ENCODE peak calls at places on chromosomes 11 and 22, in eight cellular contexts. R, M, F, S, W, Z, L and T are unnamed samples.

GRCh38 chr22:20437253-20438065 is at the start of gene SCARF2:
- DNase-seq in F (no peak), Z (peak; percentile 72), S (no peak), R (peak; percentile 79), W (peak; percentile 65), M (no peak), L (no peak), T (peak; percentile 58)

GRCh38 chr11:28366549-28367341 is 258.6 kb downstream of the METTL15 start:
- DNase-seq in S (no peak), R (peak; percentile 92), Z (no peak), L (no peak), M (no peak), W (no peak), F (peak; percentile 13), T (no peak)

GRCh38 chr11:105588001-105588400 is 21.9 kb upstream of the GRIA4 start:
- DNase-seq in W (no peak), R (peak; percentile 6), L (peak; percentile 45), F (no peak), Z (no peak), M (no peak), S (no peak), T (no peak)

GRCh38 chr11:106480581-106481185 is 403.2 kb downstream of the AASDHPPT start:
- DNase-seq in L (no peak), W (no peak), M (no peak), F (no peak), Z (no peak), S (no peak), R (peak; percentile 38), T (no peak)

GRCh38 chr11:69138265-69138664 is 17.5 kb upstream of the SMIM38 start:
- DNase-seq in W (no peak), S (peak; percentile 10), Z (no peak), L (no peak), R (peak; percentile 72), M (peak; percentile 64), F (peak; percentile 36), T (no peak)

GRCh38 chr11:24386551-24387404 is 110.1 kb upstream of the LUZP2 start:
- DNase-seq in Z (no peak), F (no peak), R (peak; percentile 57), W (no peak), L (no peak), S (no peak), M (peak; percentile 7), T (no peak)

GRCh38 chr22:46357711-46358505 is 22.4 kb downstream of the TRMU start:
- DNase-seq in R (no peak), L (no peak), Z (no peak), F (no peak), W (no peak), S (no peak), M (no peak), T (no peak)

GRCh38 chr11:47426062-47426956 is at the start of gene PSMC3:
- DNase-seq in M (peak; percentile 99), Z (peak; percentile 99), F (peak; percentile 80), R (peak; percentile 98), W (peak; percentile 96), S (peak; percentile 64), L (peak; percentile 64), T (peak; percentile 100)

GRCh38 chr11:61007383-61007970 is 36.0 kb downstream of the CD6 start:
- DNase-seq in F (no peak), W (no peak), R (no peak), L (no peak), M (peak; percentile 49), S (no peak), Z (peak; percentile 28), T (no peak)

GRCh38 chr11:131977231-131977630 is 606.8 kb downstream of the NTM start:
- DNase-seq in W (no peak), L (peak; percentile 4), M (no peak), Z (no peak), R (peak; percentile 18), S (peak; percentile 74), F (peak; percentile 41), T (no peak)

GRCh38 chr11:18457435-18457834 is 1.8 kb downstream of the LDHAL6A start:
- DNase-seq in M (no peak), L (no peak), S (no peak), W (no peak), Z (no peak), F (peak; percentile 31), R (peak; percentile 16), T (no peak)

GRCh38 chr11:86632499-86633269 is 39.7 kb downstream of the ME3 start:
- DNase-seq in F (peak; percentile 59), S (peak; percentile 87), W (no peak), L (peak; percentile 90), R (peak; percentile 88), M (peak; percentile 65), Z (no peak), T (no peak)

GRCh38 chr22:38177926-38178604 is 3.6 kb downstream of the PLA2G6 start:
- DNase-seq in Z (no peak), M (peak; percentile 74), R (peak; percentile 85), F (peak; percentile 84), W (peak; percentile 4), L (peak; percentile 79), S (peak; percentile 75), T (no peak)

GRCh38 chr11:119722281-119722794 is 6.7 kb downstream of the NECTIN1 start:
- DNase-seq in M (no peak), W (no peak), R (no peak), L (no peak), S (no peak), Z (no peak), F (no peak), T (no peak)

GRCh38 chr11:76691655-76692054 is 21.1 kb upstream of the LRRC32 start:
- DNase-seq in L (no peak), F (no peak), R (no peak), Z (no peak), S (no peak), M (no peak), W (no peak), T (no peak)

GRCh38 chr11:40129276-40129675 is 1330.2 kb downstream of the LRRC4C start:
- DNase-seq in S (no peak), R (no peak), L (no peak), W (no peak), M (no peak), Z (no peak), F (no peak), T (no peak)

GRCh38 chr11:3642071-3642951 is 519 bp upstream of the ART5 start:
- DNase-seq in M (peak; percentile 80), Z (peak; percentile 86), S (no peak), W (peak; percentile 72), R (peak; percentile 84), L (peak; percentile 39), F (peak; percentile 56), T (peak; percentile 80)

GRCh38 chr11:26045082-26045481 is 286.8 kb upstream of the ANO3 start:
- DNase-seq in M (no peak), R (no peak), L (no peak), S (no peak), F (no peak), Z (no peak), W (no peak), T (no peak)

GRCh38 chr11:5603326-5603725 is 6.9 kb downstream of the TRIM6 start:
- DNase-seq in F (no peak), W (no peak), L (no peak), Z (no peak), R (no peak), S (no peak), M (no peak), T (no peak)

DNA sequence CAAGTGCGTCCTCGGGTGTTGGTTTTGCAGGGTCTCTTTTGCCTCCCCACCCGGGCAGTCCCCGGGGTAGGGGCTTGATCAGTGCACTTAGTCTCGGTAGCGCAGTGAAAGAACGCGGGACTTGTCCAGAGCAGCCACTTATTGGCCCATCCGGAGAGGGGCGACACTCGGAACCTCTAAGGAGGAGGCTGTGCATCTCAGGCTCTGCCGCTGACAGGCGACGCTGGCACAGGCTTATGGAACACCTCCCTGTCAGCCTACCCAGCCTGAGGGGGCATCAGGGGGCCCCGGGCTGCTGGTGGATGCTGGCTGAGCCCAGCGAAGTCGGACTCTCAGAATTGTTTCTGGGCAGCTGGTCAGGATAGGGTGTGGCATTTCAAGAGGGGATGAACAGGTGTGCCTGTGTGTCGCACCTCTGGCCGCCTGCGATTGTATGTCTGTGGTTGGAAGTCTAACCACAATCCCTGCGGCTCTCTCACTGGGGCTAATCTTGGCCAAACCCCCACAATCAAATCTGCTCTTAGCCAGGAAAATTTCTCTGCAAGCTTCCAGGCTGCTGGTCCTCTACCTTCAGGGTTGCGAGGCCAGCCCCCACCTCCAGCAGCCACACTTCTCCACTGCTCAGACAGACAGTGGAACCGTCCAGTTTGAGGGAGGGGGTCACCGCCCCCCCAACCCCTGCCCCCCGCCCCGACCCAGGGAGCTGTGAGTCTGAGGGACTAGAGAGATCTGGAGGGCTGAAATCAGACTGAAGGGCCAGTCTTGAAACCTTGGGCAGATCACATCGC is 814 bp downstream of the ATG16L2 start:
- DNase-seq in F (no peak), Z (no peak), L (no peak), M (peak; percentile 59), W (peak; percentile 73), R (peak; percentile 54), S (no peak), T (no peak)
- TF ChIP-seq CTCF in F (no peak), Z (no peak), L (peak; percentile 31), M (no peak), W (peak; percentile 11), R (no peak), S (peak; percentile 3), T (no peak)

GRCh38 chr22:35409783-35410662 is 10.1 kb downstream of the MCM5 start:
- DNase-seq in W (no peak), S (no peak), F (no peak), M (no peak), L (no peak), R (peak; percentile 12), Z (no peak), T (no peak)

GRCh38 chr22:35407352-35407751 is 7.4 kb downstream of the MCM5 start:
- DNase-seq in F (no peak), S (no peak), Z (no peak), L (no peak), W (no peak), R (no peak), M (no peak), T (no peak)

GRCh38 chr22:35410663-35411034 is 10.7 kb downstream of the MCM5 start:
- DNase-seq in M (no peak), R (no peak), Z (no peak), W (no peak), L (no peak), S (no peak), F (no peak), T (no peak)

GRCh38 chr22:35413624-35414023 is 13.7 kb downstream of the MCM5 start:
- DNase-seq in Z (no peak), M (no peak), R (no peak), L (no peak), F (no peak), W (no peak), S (no peak), T (no peak)

GRCh38 chr22:35411112-35411511 is 11.2 kb downstream of the MCM5 start:
- DNase-seq in M (no peak), S (no peak), R (no peak), L (no peak), F (no peak), W (no peak), Z (no peak), T (no peak)
- TF ChIP-seq CTCF in M (no peak), S (no peak), R (no peak), L (no peak), F (no peak), W (no peak), Z (no peak), T (no peak)

GRCh38 chr11:66418168-66418985 is 2.5 kb upstream of the NPAS4 start:
- DNase-seq in F (peak; percentile 77), M (peak; percentile 77), W (peak; percentile 82), L (peak; percentile 87), S (peak; percentile 90), Z (peak; percentile 71), R (peak; percentile 97), T (peak; percentile 69)
- TF ChIP-seq CTCF in F (peak; percentile 68), M (peak; percentile 66), W (peak; percentile 67), L (peak; percentile 71), S (peak; percentile 59), Z (peak; percentile 21), R (peak; percentile 50), T (peak; percentile 24)

GRCh38 chr11:43937434-43938411 is 4.7 kb upstream of the C11orf96 start:
- DNase-seq in L (no peak), R (peak; percentile 74), Z (no peak), M (no peak), S (no peak), W (no peak), F (no peak), T (no peak)
- TF ChIP-seq CTCF in L (peak; percentile 8), R (peak; percentile 60), Z (no peak), M (no peak), S (peak; percentile 39), W (no peak), F (no peak), T (no peak)